ENCODE peak calls at places on chromosomes 12 and 14, in four cellular contexts. One of them, this sample, is unnamed.

GRCh38 chr12:111225307-111225706 is 143.6 kb downstream of the PHETA1 start:
- DNase-seq in MM.1S: no peak
- DNase-seq in astrocyte of the spinal cord: no peak
- DNase-seq in mesenchymal stem cell: no peak
- DNase-seq in this sample: no peak

GRCh38 chr14:106210650-106211049 is 684.3 kb downstream of the TMEM121 start:
- DNase-seq in astrocyte of the spinal cord: no peak
- DNase-seq in MM.1S: no peak
- DNase-seq in mesenchymal stem cell: no peak
- DNase-seq in this sample: no peak

GRCh38 chr12:92110083-92110640 is 35.5 kb downstream of the BTG1 start:
- DNase-seq in astrocyte of the spinal cord: no peak
- DNase-seq in MM.1S: no peak
- DNase-seq in mesenchymal stem cell: no peak
- DNase-seq in this sample: no peak

GRCh38 chr14:103041464-103041863 is 15.9 kb downstream of the CDC42BPB start:
- DNase-seq in mesenchymal stem cell: no peak
- DNase-seq in MM.1S: no peak
- DNase-seq in astrocyte of the spinal cord: no peak
- DNase-seq in this sample: no peak

GRCh38 chr14:104256025-104256424 is 117.6 kb downstream of the KIF26A start:
- DNase-seq in MM.1S: no peak
- DNase-seq in astrocyte of the spinal cord: no peak
- DNase-seq in mesenchymal stem cell: no peak
- DNase-seq in this sample: no peak

GRCh38 chr12:49019435-49020317 is 1.1 kb upstream of the PRKAG1 start:
- DNase-seq in MM.1S: peak
- DNase-seq in mesenchymal stem cell: peak
- DNase-seq in astrocyte of the spinal cord: peak
- DNase-seq in this sample: peak

GRCh38 chr12:8681129-8681902 is 16.5 kb upstream of the RIMKLB start:
- DNase-seq in mesenchymal stem cell: no peak
- DNase-seq in astrocyte of the spinal cord: peak
- DNase-seq in MM.1S: no peak
- DNase-seq in this sample: peak

GRCh38 chr14:95352481-95352880 is 32.8 kb upstream of the CLMN start:
- DNase-seq in mesenchymal stem cell: no peak
- DNase-seq in astrocyte of the spinal cord: no peak
- DNase-seq in MM.1S: no peak
- DNase-seq in this sample: no peak

GRCh38 chr12:34404377-34405285 is 382.3 kb downstream of the ALG10 start:
- DNase-seq in astrocyte of the spinal cord: no peak
- DNase-seq in mesenchymal stem cell: no peak
- DNase-seq in MM.1S: no peak
- DNase-seq in this sample: no peak

GRCh38 chr14:72657214-72657921 is 236.5 kb downstream of the DPF3 start:
- DNase-seq in MM.1S: no peak
- DNase-seq in astrocyte of the spinal cord: no peak
- DNase-seq in mesenchymal stem cell: no peak
- DNase-seq in this sample: peak
- H3K4me3 ChIP-seq in MM.1S: no peak
- H3K4me3 ChIP-seq in astrocyte of the spinal cord: no peak
- H3K4me3 ChIP-seq in mesenchymal stem cell: no peak
- H3K4me3 ChIP-seq in this sample: no peak

DNA sequence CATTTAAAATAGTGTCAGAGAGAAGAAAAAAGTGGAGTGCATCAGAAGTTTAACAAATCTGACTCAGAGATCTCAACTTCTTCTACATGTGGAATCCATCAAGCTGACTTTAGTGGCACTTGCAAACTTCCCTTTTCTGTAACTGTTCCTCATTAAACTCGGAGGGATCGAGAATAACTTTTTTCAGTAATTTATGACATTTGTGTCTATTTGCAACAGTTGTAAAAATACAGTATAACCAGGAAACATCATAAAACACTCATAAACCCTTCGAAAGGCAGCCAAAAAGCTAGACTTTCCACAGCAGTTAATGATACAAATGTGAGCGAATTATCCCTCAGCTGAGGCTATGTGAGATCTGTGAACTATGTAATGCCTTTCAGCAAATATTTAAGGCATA is 1936.8 kb upstream of the SEL1L start:
- DNase-seq in MM.1S: no peak
- DNase-seq in mesenchymal stem cell: no peak
- DNase-seq in astrocyte of the spinal cord: no peak
- DNase-seq in this sample: no peak
- H3K4me3 ChIP-seq in MM.1S: no peak
- H3K4me3 ChIP-seq in mesenchymal stem cell: peak
- H3K4me3 ChIP-seq in astrocyte of the spinal cord: no peak
- H3K4me3 ChIP-seq in this sample: no peak

GRCh38 chr12:56129210-56129691 is 1.2 kb downstream of the ESYT1 start:
- DNase-seq in astrocyte of the spinal cord: peak
- DNase-seq in mesenchymal stem cell: peak
- DNase-seq in MM.1S: peak
- DNase-seq in this sample: peak
- H3K4me3 ChIP-seq in astrocyte of the spinal cord: peak
- H3K4me3 ChIP-seq in mesenchymal stem cell: peak
- H3K4me3 ChIP-seq in MM.1S: peak
- H3K4me3 ChIP-seq in this sample: peak

GRCh38 chr14:20624495-20625070 is 16.9 kb downstream of the OR6S1 start:
- DNase-seq in mesenchymal stem cell: peak
- DNase-seq in MM.1S: no peak
- DNase-seq in astrocyte of the spinal cord: peak
- DNase-seq in this sample: peak
- H3K4me3 ChIP-seq in mesenchymal stem cell: peak
- H3K4me3 ChIP-seq in MM.1S: no peak
- H3K4me3 ChIP-seq in astrocyte of the spinal cord: peak
- H3K4me3 ChIP-seq in this sample: peak

GRCh38 chr12:75389706-75390105 is 1.2 kb upstream of the GLIPR1L2 start:
- DNase-seq in MM.1S: peak
- DNase-seq in astrocyte of the spinal cord: no peak
- DNase-seq in mesenchymal stem cell: peak
- DNase-seq in this sample: no peak
- H3K4me3 ChIP-seq in MM.1S: peak
- H3K4me3 ChIP-seq in astrocyte of the spinal cord: peak
- H3K4me3 ChIP-seq in mesenchymal stem cell: peak
- H3K4me3 ChIP-seq in this sample: peak

This sample was measured in MG63.